ENCODE peak calls at places on chromosomes 2 and 18, in ten cellular contexts. H is HFF-Myc; V is B cell; T is CD8-positive, alpha-beta T cell; S is stomach; M is smooth muscle cell of the brain vasculature; P is stimulated activated CD4-positive, alpha-beta T cell treated with anti-CD3 and anti-CD28 coated beads, TNF-alpha, amount 100 ng/mL, for 24 hours; E is colonic mucosa; C is astrocyte of the spinal cord; J is right cardiac atrium. R is an unnamed sample.

GRCh38 chr2:99660616-99661416 is 171.0 kb upstream of the REV1 start:
- DNase-seq in H (no peak), V (no peak), T (no peak), S (no peak), M (no peak), P (no peak), E (no peak), C (no peak), J (no peak), R (no peak)

GRCh38 chr2:238505119-238505891 is 78.6 kb downstream of the ASB1 start:
- DNase-seq in H (no peak), V (peak), T (no peak), S (no peak), M (no peak), P (no peak), E (no peak), C (no peak), J (no peak), R (peak)

GRCh38 chr2:105747254-105747909 is 2.7 kb downstream of the NCK2 start:
- DNase-seq in H (no peak), V (no peak), T (no peak), S (no peak), M (no peak), P (no peak), E (no peak), C (no peak), J (no peak), R (no peak)

GRCh38 chr2:227862741-227863588 is 8.5 kb upstream of the DAW1 start:
- DNase-seq in H (peak), V (no peak), T (no peak), S (no peak), M (no peak), P (no peak), E (no peak), C (peak), J (no peak), R (no peak)

GRCh38 chr2:44936275-44936674 is 5.2 kb upstream of the SIX3 start:
- DNase-seq in H (no peak), V (no peak), T (no peak), S (no peak), M (no peak), P (no peak), E (no peak), C (no peak), J (no peak), R (no peak)

GRCh38 chr2:230048010-230048671 is 20.6 kb downstream of the SLC16A14 start:
- DNase-seq in H (no peak), V (no peak), T (no peak), S (no peak), M (no peak), P (no peak), E (no peak), C (no peak), J (no peak), R (no peak)

GRCh38 chr2:174158003-174158402 is 90.3 kb downstream of the OLA1 start:
- DNase-seq in H (no peak), V (peak), T (no peak), S (no peak), M (no peak), P (no peak), E (peak), C (peak), J (no peak), R (no peak)

GRCh38 chr2:33091541-33092123 is 144.9 kb downstream of the LTBP1 start:
- DNase-seq in H (no peak), V (no peak), T (no peak), S (no peak), M (no peak), P (no peak), E (no peak), C (no peak), J (no peak), R (no peak)

GRCh38 chr2:36706021-36706328 is 9.5 kb downstream of the VIT start:
- DNase-seq in H (no peak), V (no peak), T (no peak), S (no peak), M (no peak), P (no peak), E (no peak), C (no peak), J (no peak), R (no peak)

GRCh38 chr2:23926289-23926749 is 604 bp downstream of the ATAD2B start:
- DNase-seq in H (no peak), V (no peak), T (no peak), S (peak), M (no peak), P (no peak), E (peak), C (no peak), J (peak), R (peak)

GRCh38 chr2:46383113-46383395 is 85.8 kb downstream of the EPAS1 start:
- DNase-seq in H (no peak), V (peak), T (no peak), S (no peak), M (no peak), P (no peak), E (no peak), C (no peak), J (no peak), R (no peak)

GRCh38 chr2:40584432-40584831 is 132.5 kb upstream of the SLC8A1 start:
- DNase-seq in H (no peak), V (no peak), T (no peak), S (no peak), M (no peak), P (no peak), E (no peak), C (peak), J (no peak), R (no peak)

GRCh38 chr2:55425449-55425848 is 5.8 kb upstream of the CCDC88A start:
- DNase-seq in H (no peak), V (no peak), T (no peak), S (no peak), M (no peak), P (no peak), E (no peak), C (peak), J (no peak), R (no peak)

GRCh38 chr2:33022989-33023731 is 76.4 kb downstream of the LTBP1 start:
- DNase-seq in H (peak), V (no peak), T (no peak), S (no peak), M (peak), P (no peak), E (no peak), C (peak), J (no peak), R (no peak)

GRCh38 chr2:42102606-42103450 is 55.0 kb downstream of the PKDCC start:
- DNase-seq in H (no peak), V (no peak), T (no peak), S (peak), M (peak), P (no peak), E (peak), C (peak), J (peak), R (no peak)

GRCh38 chr18:365651-366050 is 97.8 kb upstream of the THOC1 start:
- DNase-seq in H (no peak), V (no peak), T (no peak), S (no peak), M (no peak), P (no peak), E (no peak), C (no peak), J (no peak), R (no peak)

GRCh38 chr18:65522907-65523306 is 227.9 kb upstream of the CDH7 start:
- DNase-seq in H (no peak), V (no peak), T (no peak), S (no peak), M (no peak), P (no peak), E (no peak), C (no peak), J (peak), R (no peak)

GRCh38 chr18:6835345-6835744 is 105.8 kb downstream of the ARHGAP28 start:
- DNase-seq in H (no peak), V (no peak), T (no peak), S (no peak), M (no peak), P (no peak), E (no peak), C (no peak), J (no peak), R (no peak)

GRCh38 chr18:7273301-7273911 is 42.5 kb downstream of the LRRC30 start:
- DNase-seq in H (peak), V (no peak), T (no peak), S (peak), M (peak), P (no peak), E (peak), C (peak), J (peak), R (no peak)

GRCh38 chr2:88671786-88672427 is 19.6 kb upstream of the RPIA start:
- DNase-seq in H (peak), V (no peak), T (no peak), S (no peak), M (no peak), P (no peak), E (no peak), C (peak), J (no peak), R (no peak)

GRCh38 chr2:160482673-160483072 is 10.9 kb downstream of the RBMS1 start:
- DNase-seq in H (no peak), V (no peak), T (no peak), S (no peak), M (no peak), P (no peak), E (no peak), C (no peak), J (no peak), R (no peak)

GRCh38 chr2:46009772-46010171 is 287.4 kb upstream of the EPAS1 start:
- DNase-seq in H (peak), V (no peak), T (no peak), S (no peak), M (no peak), P (no peak), E (no peak), C (no peak), J (no peak), R (no peak)

GRCh38 chr18:47187721-47188120 is 11.6 kb upstream of the IER3IP1 start:
- DNase-seq in H (no peak), V (no peak), T (no peak), S (no peak), M (no peak), P (no peak), E (no peak), C (no peak), J (no peak), R (no peak)

GRCh38 chr2:194087569-194087968 is 1569.5 kb upstream of the SLC39A10 start:
- DNase-seq in H (no peak), V (no peak), T (no peak), S (no peak), M (peak), P (no peak), E (no peak), C (peak), J (no peak), R (no peak)

GRCh38 chr2:199195893-199196502 is 261.7 kb downstream of the SATB2 start:
- DNase-seq in H (no peak), V (no peak), T (no peak), S (no peak), M (no peak), P (no peak), E (no peak), C (no peak), J (no peak), R (no peak)

R was measured in activated T-helper 9 cell treated with anti-CD3 and anti-CD28 coated beads, Interleukin-2, amount 50 U/mL, for 16 hours.